ENCODE peak calls at places on chromosomes 12 and 14, in ten cellular contexts. M is Calu3; F is endodermal cell; G is suprapubic skin; W is CD8-positive, alpha-beta T cell; T is IMR-90; Z is progenitor cell of endocrine pancreas; B is pancreas; N is fibroblast of mammary gland; Y is SK-N-SH. I is an unnamed sample.

GRCh38 chr12:43338848-43339526 is 213.0 kb downstream of the ADAMTS20 start:
- DNase-seq in M (peak; percentile 4), F (peak; percentile 82), G (no peak), W (no peak), T (peak; percentile 76), Z (no peak), B (no peak), N (peak; percentile 82), Y (peak; percentile 31), I (no peak)

GRCh38 chr14:86057018-86057667 is 527.2 kb downstream of the FLRT2 start:
- DNase-seq in M (no peak), F (peak; percentile 63), G (no peak), W (peak; percentile 17), T (peak; percentile 39), Z (no peak), B (no peak), N (peak; percentile 47), Y (peak; percentile 3), I (no peak)

GRCh38 chr12:62799126-62799736 is 135.7 kb downstream of the PPM1H start:
- DNase-seq in M (peak; percentile 83), F (peak; percentile 97), G (no peak), W (peak; percentile 52), T (peak; percentile 72), Z (peak; percentile 57), B (no peak), N (peak; percentile 72), Y (peak; percentile 81), I (peak; percentile 41)

GRCh38 chr12:21607701-21608100 is 3.1 kb upstream of the GYS2 start:
- DNase-seq in M (no peak), F (no peak), G (no peak), W (no peak), T (peak; percentile 33), Z (no peak), B (no peak), N (peak; percentile 45), Y (no peak), I (no peak)

GRCh38 chr12:116346751-116347150 is 69.3 kb upstream of the MED13L start:
- DNase-seq in M (no peak), F (no peak), G (peak; percentile 32), W (no peak), T (peak; percentile 94), Z (no peak), B (no peak), N (peak; percentile 90), Y (no peak), I (no peak)

GRCh38 chr14:68593806-68594536 is 198.9 kb downstream of the ZFP36L1 start:
- DNase-seq in M (no peak), F (peak; percentile 50), G (peak; percentile 16), W (no peak), T (peak; percentile 45), Z (no peak), B (peak; percentile 44), N (peak; percentile 56), Y (no peak), I (no peak)

GRCh38 chr12:47561746-47562145 is 144.1 kb downstream of the RPAP3 start:
- DNase-seq in M (no peak), F (no peak), G (no peak), W (no peak), T (no peak), Z (no peak), B (no peak), N (peak; percentile 13), Y (no peak), I (no peak)

GRCh38 chr14:93994919-93995682 is 2.0 kb upstream of the CCDC197 start:
- DNase-seq in M (peak; percentile 61), F (peak; percentile 68), G (no peak), W (no peak), T (peak; percentile 88), Z (no peak), B (peak; percentile 71), N (peak; percentile 86), Y (no peak), I (no peak)

GRCh38 chr12:12819221-12819620 is 6.1 kb downstream of the DDX47 start:
- DNase-seq in M (no peak), F (no peak), G (no peak), W (no peak), T (no peak), Z (no peak), B (no peak), N (peak; percentile 25), Y (no peak), I (no peak)

GRCh38 chr12:130186631-130187269 is 24.5 kb downstream of the FZD10 start:
- DNase-seq in M (no peak), F (peak; percentile 79), G (no peak), W (no peak), T (no peak), Z (no peak), B (no peak), N (no peak), Y (no peak), I (no peak)

GRCh38 chr12:88153959-88154358 is 11.9 kb downstream of the TMTC3 start:
- DNase-seq in M (peak; percentile 16), F (no peak), G (no peak), W (no peak), T (peak; percentile 70), Z (no peak), B (no peak), N (peak; percentile 76), Y (peak; percentile 2), I (no peak)

GRCh38 chr12:99911076-99911475 is 73.7 kb downstream of the ANKS1B start:
- DNase-seq in M (peak; percentile 15), F (no peak), G (no peak), W (no peak), T (peak; percentile 89), Z (no peak), B (no peak), N (peak; percentile 95), Y (no peak), I (no peak)

GRCh38 chr14:104281768-104282301 is 143.4 kb downstream of the KIF26A start:
- DNase-seq in M (no peak), F (no peak), G (peak; percentile 66), W (no peak), T (no peak), Z (peak; percentile 5), B (peak; percentile 30), N (no peak), Y (no peak), I (peak; percentile 12)

GRCh38 chr12:40502322-40502721 is 189.9 kb upstream of the CNTN1 start:
- DNase-seq in M (no peak), F (no peak), G (no peak), W (no peak), T (no peak), Z (no peak), B (no peak), N (no peak), Y (no peak), I (no peak)

GRCh38 chr12:105378821-105379400 is 48.4 kb downstream of the C12orf75 start:
- DNase-seq in M (peak; percentile 40), F (peak; percentile 68), G (no peak), W (no peak), T (no peak), Z (no peak), B (no peak), N (peak; percentile 17), Y (peak; percentile 28), I (no peak)

GRCh38 chr12:20257311-20257710 is 111.0 kb upstream of the PDE3A start:
- DNase-seq in M (no peak), F (no peak), G (no peak), W (no peak), T (no peak), Z (no peak), B (no peak), N (no peak), Y (no peak), I (no peak)
- TF ChIP-seq CTCF in M (no peak), F (no peak), G (no peak), W (no peak), T (no peak), Z (no peak), B (no peak), N (no peak), Y (no peak), I (no peak)

GRCh38 chr12:41801261-41801660 is 343.4 kb downstream of the GXYLT1 start:
- DNase-seq in M (no peak), F (no peak), G (no peak), W (no peak), T (no peak), Z (no peak), B (no peak), N (no peak), Y (no peak), I (no peak)

GRCh38 chr12:41794341-41794740 is 350.3 kb downstream of the GXYLT1 start:
- DNase-seq in M (no peak), F (no peak), G (no peak), W (no peak), T (no peak), Z (no peak), B (no peak), N (no peak), Y (no peak), I (no peak)

GRCh38 chr12:41795066-41795465 is 349.6 kb downstream of the GXYLT1 start:
- DNase-seq in M (no peak), F (no peak), G (no peak), W (no peak), T (peak; percentile 2), Z (no peak), B (no peak), N (no peak), Y (no peak), I (no peak)

GRCh38 chr12:41795910-41796309 is 348.8 kb downstream of the GXYLT1 start:
- DNase-seq in M (no peak), F (peak; percentile 89), G (no peak), W (no peak), T (no peak), Z (no peak), B (no peak), N (no peak), Y (peak; percentile 13), I (no peak)
- TF ChIP-seq CTCF in M (no peak), F (peak; percentile 80), G (no peak), W (no peak), T (no peak), Z (peak; percentile 38), B (no peak), N (no peak), Y (peak; percentile 12), I (no peak)

DNA sequence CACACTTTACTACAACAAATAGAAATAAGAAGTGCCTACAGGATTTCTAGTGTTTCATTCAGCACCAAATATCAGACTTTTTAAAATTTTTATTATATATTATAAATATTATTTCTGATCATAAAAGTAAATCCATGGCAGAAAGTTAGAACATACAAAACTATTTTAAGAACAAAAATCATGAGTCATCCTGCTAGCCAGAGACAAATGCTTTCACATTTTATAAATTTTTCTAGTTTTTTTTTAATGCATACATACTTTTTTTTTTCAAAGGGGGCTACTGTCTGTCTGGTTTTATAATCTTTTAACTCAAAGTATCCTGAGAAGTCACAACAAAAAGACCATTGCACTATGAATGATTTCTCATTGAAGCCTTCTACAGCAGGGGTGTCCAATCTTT is 67.5 kb downstream of the EPS8 start:
- DNase-seq in M (no peak), F (no peak), G (no peak), W (no peak), T (peak; percentile 46), Z (no peak), B (no peak), N (peak; percentile 42), Y (no peak), I (no peak)
- TF ChIP-seq CTCF in M (no peak), F (no peak), G (no peak), W (no peak), T (no peak), Z (no peak), B (no peak), N (no peak), Y (no peak), I (no peak)

GRCh38 chr12:94980577-94980976 is 22.9 kb downstream of the NDUFA12 start:
- DNase-seq in M (no peak), F (no peak), G (no peak), W (no peak), T (peak; percentile 42), Z (no peak), B (no peak), N (peak; percentile 41), Y (peak; percentile 21), I (no peak)
- TF ChIP-seq CTCF in M (no peak), F (peak; percentile 37), G (no peak), W (peak; percentile 26), T (peak; percentile 44), Z (peak; percentile 41), B (no peak), N (peak; percentile 28), Y (peak; percentile 32), I (no peak)

I was measured in mesothelial cell of epicardium.